ENCODE peak calls at places on chromosome 21, in seven cellular contexts. V, H, O, W, F, E and M are unnamed samples.

GRCh38 chr21:32524010-32524719 is 61.2 kb downstream of the TCP10L start:
- DNase-seq in V (no peak), H (peak; percentile 81), O (no peak), W (peak; percentile 4), F (no peak), E (no peak), M (no peak)

GRCh38 chr21:42855143-42855936 is 24.0 kb downstream of the WDR4 start:
- DNase-seq in V (no peak), H (no peak), O (no peak), W (no peak), F (no peak), E (no peak), M (no peak)

GRCh38 chr21:45499970-45500575 is 42.2 kb downstream of the SLC19A1 start:
- DNase-seq in V (no peak), H (no peak), O (no peak), W (no peak), F (no peak), E (no peak), M (no peak)

GRCh38 chr21:31837613-31838390 is 35.0 kb upstream of the HUNK start:
- DNase-seq in V (no peak), H (no peak), O (no peak), W (peak; percentile 63), F (no peak), E (no peak), M (no peak)

GRCh38 chr21:29371464-29371863 is 72.7 kb downstream of the BACH1 start:
- DNase-seq in V (no peak), H (no peak), O (no peak), W (no peak), F (no peak), E (no peak), M (no peak)

GRCh38 chr21:38167345-38167744 is 89.4 kb upstream of the KCNJ15 start:
- DNase-seq in V (no peak), H (no peak), O (no peak), W (no peak), F (no peak), E (no peak), M (no peak)

GRCh38 chr21:39204134-39204533 is 20.9 kb upstream of the PSMG1 start:
- DNase-seq in V (no peak), H (no peak), O (no peak), W (no peak), F (no peak), E (no peak), M (no peak)

GRCh38 chr21:33699277-33699676 is 57.0 kb downstream of the ITSN1 start:
- DNase-seq in V (no peak), H (no peak), O (no peak), W (no peak), F (no peak), E (no peak), M (no peak)

GRCh38 chr21:28884481-28884880 is 108.2 kb downstream of the LTN1 start:
- DNase-seq in V (peak; percentile 19), H (peak; percentile 43), O (no peak), W (peak; percentile 32), F (peak; percentile 23), E (no peak), M (no peak)

GRCh38 chr21:31878831-31879230 is 6.0 kb downstream of the HUNK start:
- DNase-seq in V (no peak), H (no peak), O (no peak), W (peak; percentile 36), F (no peak), E (no peak), M (no peak)

GRCh38 chr21:38756746-38757145 is 49.0 kb upstream of the ETS2 start:
- DNase-seq in V (no peak), H (peak; percentile 52), O (no peak), W (no peak), F (peak; percentile 77), E (no peak), M (peak; percentile 77)

GRCh38 chr21:17673261-17674020 is 60.7 kb upstream of the BTG3 start:
- DNase-seq in V (peak; percentile 58), H (no peak), O (no peak), W (no peak), F (peak; percentile 32), E (no peak), M (no peak)

GRCh38 chr21:45987121-45987711 is 5.6 kb downstream of the COL6A1 start:
- DNase-seq in V (no peak), H (no peak), O (no peak), W (no peak), F (no peak), E (no peak), M (no peak)

GRCh38 chr21:39429445-39429844 is 16.1 kb downstream of the LCA5L start:
- DNase-seq in V (no peak), H (no peak), O (no peak), W (no peak), F (no peak), E (no peak), M (no peak)

GRCh38 chr21:19648376-19648775 is 1244.8 kb upstream of the TMPRSS15 start:
- DNase-seq in V (no peak), H (no peak), O (no peak), W (no peak), F (peak; percentile 29), E (no peak), M (no peak)

GRCh38 chr21:46148106-46148505 is 7.3 kb downstream of the FTCD start:
- DNase-seq in V (no peak), H (no peak), O (no peak), W (no peak), F (no peak), E (no peak), M (no peak)

GRCh38 chr21:32834825-32835224 is 63.3 kb upstream of the PAXBP1 start:
- DNase-seq in V (peak; percentile 56), H (no peak), O (no peak), W (no peak), F (no peak), E (no peak), M (no peak)

GRCh38 chr21:37757631-37758376 is 158.5 kb downstream of the KCNJ6 start:
- DNase-seq in V (no peak), H (no peak), O (no peak), W (no peak), F (no peak), E (no peak), M (no peak)

GRCh38 chr21:45110873-45111624 is 36.7 kb downstream of the ADARB1 start:
- DNase-seq in V (no peak), H (no peak), O (no peak), W (no peak), F (no peak), E (no peak), M (no peak)

GRCh38 chr21:44047996-44048560 is 36.0 kb downstream of the TRAPPC10 start:
- DNase-seq in V (no peak), H (no peak), O (no peak), W (no peak), F (no peak), E (no peak), M (no peak)

GRCh38 chr21:44043613-44044012 is 31.5 kb downstream of the TRAPPC10 start:
- DNase-seq in V (no peak), H (no peak), O (no peak), W (peak; percentile 2), F (no peak), E (no peak), M (no peak)

GRCh38 chr21:44049606-44050005 is 37.5 kb downstream of the TRAPPC10 start:
- DNase-seq in V (no peak), H (no peak), O (no peak), W (no peak), F (no peak), E (no peak), M (no peak)

GRCh38 chr21:44049182-44049581 is 37.1 kb downstream of the TRAPPC10 start:
- DNase-seq in V (no peak), H (no peak), O (no peak), W (no peak), F (no peak), E (no peak), M (no peak)

GRCh38 chr21:44046734-44047133 is 34.6 kb downstream of the TRAPPC10 start:
- DNase-seq in V (no peak), H (no peak), O (no peak), W (peak; percentile 1), F (no peak), E (no peak), M (no peak)
- H3K79me2 ChIP-seq in V (peaks cover 91% of the 10 kb centered on the region), H (peaks cover 16% of the 10 kb centered on the region), O (peaks cover 32% of the 10 kb centered on the region), W (peaks cover 95% of the 10 kb centered on the region), F (peaks cover 19% of the 10 kb centered on the region), E (peaks cover 57% of the 10 kb centered on the region), M (peaks cover 46% of the 10 kb centered on the region)

GRCh38 chr21:41759214-41759840 is 7.5 kb downstream of the RIPK4 start:
- DNase-seq in V (no peak), H (no peak), O (no peak), W (no peak), F (peak; percentile 51), E (no peak), M (no peak)

GRCh38 chr21:41761211-41762181 is 5.4 kb downstream of the RIPK4 start:
- DNase-seq in V (peak; percentile 66), H (no peak), O (no peak), W (no peak), F (peak; percentile 98), E (no peak), M (no peak)

GRCh38 chr21:41760411-41760810 is 6.4 kb downstream of the RIPK4 start:
- DNase-seq in V (no peak), H (no peak), O (no peak), W (no peak), F (no peak), E (no peak), M (no peak)

GRCh38 chr21:41758550-41758949 is 8.3 kb downstream of the RIPK4 start:
- DNase-seq in V (no peak), H (no peak), O (no peak), W (no peak), F (peak; percentile 99), E (peak; percentile 41), M (no peak)

GRCh38 chr21:41759926-41760325 is 6.9 kb downstream of the RIPK4 start:
- DNase-seq in V (no peak), H (no peak), O (no peak), W (no peak), F (peak; percentile 69), E (no peak), M (no peak)
- H4K20me1 ChIP-seq in V (peaks cover 16% of the 10 kb centered on the region), H (no peaks in the 10 kb centered on the region), O (peaks cover 2% of the 10 kb centered on the region), W (no peaks in the 10 kb centered on the region), F (peaks cover 92% of the 10 kb centered on the region), E (peaks cover 13% of the 10 kb centered on the region), M (peaks cover 92% of the 10 kb centered on the region)

DNA sequence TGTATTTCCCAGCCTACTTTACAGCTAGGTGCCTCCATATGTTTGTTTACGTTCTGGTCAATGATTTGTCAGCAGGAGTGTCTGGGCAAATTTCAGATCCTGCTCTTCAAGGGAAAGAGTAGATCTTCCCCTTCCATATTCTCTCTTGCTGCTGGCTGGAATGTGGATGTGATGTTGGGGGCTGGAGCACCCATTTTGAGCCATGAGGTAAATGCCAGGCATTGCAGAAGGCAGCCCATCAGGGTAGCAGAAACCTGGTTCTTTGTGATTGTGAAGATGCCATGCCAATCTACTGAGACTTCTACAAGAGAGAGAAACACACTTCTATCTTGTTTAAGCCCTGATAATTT is 25.1 kb downstream of the RUNX1 start:
- DNase-seq in V (no peak), H (no peak), O (no peak), W (no peak), F (no peak), E (no peak), M (no peak)
- H3K79me2 ChIP-seq in V (no peaks in the 10 kb centered on the region), H (no peaks in the 10 kb centered on the region), O (no peaks in the 10 kb centered on the region), W (no peaks in the 10 kb centered on the region), F (peaks cover 85% of the 10 kb centered on the region), E (no peaks in the 10 kb centered on the region), M (no peaks in the 10 kb centered on the region)

DNA sequence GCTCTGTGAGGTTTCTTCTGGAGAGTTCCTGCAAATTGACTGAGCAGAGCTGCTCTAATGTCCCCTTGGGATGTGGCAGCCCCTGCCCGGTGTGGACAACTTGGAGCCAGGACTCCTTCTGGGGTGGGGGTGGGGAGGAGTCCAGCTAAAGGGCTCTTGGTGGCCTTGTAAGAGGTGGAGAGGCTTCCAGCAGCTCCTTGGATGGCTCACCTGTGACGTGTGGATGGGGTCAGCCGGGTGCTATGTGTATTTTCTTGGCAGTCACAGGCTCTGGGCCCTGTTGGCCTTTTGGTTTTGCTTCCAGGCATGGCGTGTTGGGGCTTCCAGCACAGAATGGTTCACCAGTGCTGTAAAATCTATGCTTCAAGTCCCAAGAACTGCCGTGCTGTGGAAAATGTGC is 38.2 kb downstream of the TRAPPC10 start:
- DNase-seq in V (no peak), H (no peak), O (no peak), W (no peak), F (no peak), E (no peak), M (no peak)
- H4K20me1 ChIP-seq in V (peaks cover 38% of the 10 kb centered on the region), H (no peaks in the 10 kb centered on the region), O (peaks cover 5% of the 10 kb centered on the region), W (no peaks in the 10 kb centered on the region), F (no peaks in the 10 kb centered on the region), E (no peaks in the 10 kb centered on the region), M (peaks cover 2% of the 10 kb centered on the region)